ENCODE peak calls at places on chromosomes 16 and 17, in eight cellular contexts. One of them, this sample, is unnamed.
A peak's percentile ranks its signal among the peaks of the same experiment; 100 is the strongest.

GRCh38 chr16:83940157-83940556 is 12.9 kb upstream of the OSGIN1 start:
- DNase-seq in HFFc6: no peak
- DNase-seq in endodermal cell: no peak
- DNase-seq in ACHN: no peak
- DNase-seq in lower lobe of right lung: no peak
- DNase-seq in stimulated activated CD4-positive, alpha-beta T cell treated with anti-CD3 and anti-CD28 coated beads, Interleukin-12 subunit alpha, Interleukin-12 subunit beta, amount 100 ng/mL, for 24 hours: no peak
- DNase-seq in effector memory CD4-positive, alpha-beta T cell: no peak
- DNase-seq in hepatic stellate cell: no peak
- DNase-seq in this sample: no peak

GRCh38 chr16:67946966-67947558 is 3.1 kb upstream of the LCAT start:
- DNase-seq in HFFc6: no peak
- DNase-seq in hepatic stellate cell: no peak
- DNase-seq in ACHN: no peak
- DNase-seq in lower lobe of right lung: no peak
- DNase-seq in stimulated activated CD4-positive, alpha-beta T cell treated with anti-CD3 and anti-CD28 coated beads, Interleukin-12 subunit alpha, Interleukin-12 subunit beta, amount 100 ng/mL, for 24 hours: no peak
- DNase-seq in effector memory CD4-positive, alpha-beta T cell: no peak
- DNase-seq in endodermal cell: no peak
- DNase-seq in this sample: no peak

GRCh38 chr17:65785109-65785508 is 223.7 kb upstream of the AXIN2 start:
- DNase-seq in effector memory CD4-positive, alpha-beta T cell: no peak
- DNase-seq in stimulated activated CD4-positive, alpha-beta T cell treated with anti-CD3 and anti-CD28 coated beads, Interleukin-12 subunit alpha, Interleukin-12 subunit beta, amount 100 ng/mL, for 24 hours: no peak
- DNase-seq in ACHN: peak; percentile 86
- DNase-seq in endodermal cell: no peak
- DNase-seq in HFFc6: peak; percentile 92
- DNase-seq in lower lobe of right lung: no peak
- DNase-seq in hepatic stellate cell: no peak
- DNase-seq in this sample: no peak

GRCh38 chr17:58301504-58302150 is 20.9 kb upstream of the MPO start:
- DNase-seq in hepatic stellate cell: no peak
- DNase-seq in endodermal cell: no peak
- DNase-seq in effector memory CD4-positive, alpha-beta T cell: no peak
- DNase-seq in lower lobe of right lung: no peak
- DNase-seq in ACHN: no peak
- DNase-seq in HFFc6: no peak
- DNase-seq in stimulated activated CD4-positive, alpha-beta T cell treated with anti-CD3 and anti-CD28 coated beads, Interleukin-12 subunit alpha, Interleukin-12 subunit beta, amount 100 ng/mL, for 24 hours: no peak
- DNase-seq in this sample: no peak

GRCh38 chr17:70599198-70599597 is 429.9 kb downstream of the KCNJ2 start:
- DNase-seq in stimulated activated CD4-positive, alpha-beta T cell treated with anti-CD3 and anti-CD28 coated beads, Interleukin-12 subunit alpha, Interleukin-12 subunit beta, amount 100 ng/mL, for 24 hours: no peak
- DNase-seq in effector memory CD4-positive, alpha-beta T cell: no peak
- DNase-seq in ACHN: no peak
- DNase-seq in endodermal cell: no peak
- DNase-seq in HFFc6: no peak
- DNase-seq in hepatic stellate cell: no peak
- DNase-seq in lower lobe of right lung: no peak
- DNase-seq in this sample: no peak

GRCh38 chr17:64736804-64737492 is 74.8 kb upstream of the SMURF2 start:
- DNase-seq in stimulated activated CD4-positive, alpha-beta T cell treated with anti-CD3 and anti-CD28 coated beads, Interleukin-12 subunit alpha, Interleukin-12 subunit beta, amount 100 ng/mL, for 24 hours: peak; percentile 7
- DNase-seq in ACHN: peak; percentile 77
- DNase-seq in effector memory CD4-positive, alpha-beta T cell: peak; percentile 9
- DNase-seq in hepatic stellate cell: no peak
- DNase-seq in lower lobe of right lung: no peak
- DNase-seq in endodermal cell: peak; percentile 80
- DNase-seq in HFFc6: peak; percentile 68
- DNase-seq in this sample: no peak

GRCh38 chr17:82105882-82106696 is 8.1 kb upstream of the FASN start:
- DNase-seq in lower lobe of right lung: peak; percentile 90
- DNase-seq in ACHN: peak; percentile 42
- DNase-seq in HFFc6: peak; percentile 55
- DNase-seq in endodermal cell: peak; percentile 98
- DNase-seq in stimulated activated CD4-positive, alpha-beta T cell treated with anti-CD3 and anti-CD28 coated beads, Interleukin-12 subunit alpha, Interleukin-12 subunit beta, amount 100 ng/mL, for 24 hours: peak; percentile 48
- DNase-seq in hepatic stellate cell: peak; percentile 84
- DNase-seq in effector memory CD4-positive, alpha-beta T cell: peak; percentile 48
- DNase-seq in this sample: peak; percentile 61

GRCh38 chr17:77354420-77354720 is 213.6 kb downstream of the SEC14L1 start:
- DNase-seq in lower lobe of right lung: no peak
- DNase-seq in ACHN: no peak
- DNase-seq in stimulated activated CD4-positive, alpha-beta T cell treated with anti-CD3 and anti-CD28 coated beads, Interleukin-12 subunit alpha, Interleukin-12 subunit beta, amount 100 ng/mL, for 24 hours: no peak
- DNase-seq in endodermal cell: peak; percentile 54
- DNase-seq in effector memory CD4-positive, alpha-beta T cell: no peak
- DNase-seq in hepatic stellate cell: no peak
- DNase-seq in HFFc6: no peak
- DNase-seq in this sample: no peak

GRCh38 chr17:81337449-81337848 is 42.3 kb upstream of the SLC38A10 start:
- DNase-seq in lower lobe of right lung: peak; percentile 84
- DNase-seq in hepatic stellate cell: no peak
- DNase-seq in stimulated activated CD4-positive, alpha-beta T cell treated with anti-CD3 and anti-CD28 coated beads, Interleukin-12 subunit alpha, Interleukin-12 subunit beta, amount 100 ng/mL, for 24 hours: no peak
- DNase-seq in effector memory CD4-positive, alpha-beta T cell: no peak
- DNase-seq in ACHN: no peak
- DNase-seq in HFFc6: no peak
- DNase-seq in endodermal cell: peak; percentile 68
- DNase-seq in this sample: peak; percentile 67

GRCh38 chr17:55660171-55660886 is 62.3 kb downstream of the TMEM100 start:
- DNase-seq in stimulated activated CD4-positive, alpha-beta T cell treated with anti-CD3 and anti-CD28 coated beads, Interleukin-12 subunit alpha, Interleukin-12 subunit beta, amount 100 ng/mL, for 24 hours: no peak
- DNase-seq in HFFc6: no peak
- DNase-seq in endodermal cell: no peak
- DNase-seq in lower lobe of right lung: no peak
- DNase-seq in effector memory CD4-positive, alpha-beta T cell: no peak
- DNase-seq in ACHN: no peak
- DNase-seq in hepatic stellate cell: no peak
- DNase-seq in this sample: no peak